ENCODE peak calls at places on chromosomes 7 and 10, in six cellular contexts. U is stimulated activated CD8-positive, alpha-beta memory T cell treated with anti-CD3 and anti-CD28 coated beads, Interleukin-15, amount 100 ng/mL, for 24 hours; I is hypothalamus; O is Daoy; T is non-pigmented ciliary epithelial cell; V is AG09319. S is an unnamed sample.

GRCh38 chr7:45235905-45236304 is 78.3 kb downstream of the RAMP3 start:
- DNase-seq in U (no peak), I (no peak), O (no peak), T (no peak), V (no peak), S (no peak)

GRCh38 chr7:1919539-1920265 is 249.6 kb downstream of the ELFN1 start:
- DNase-seq in U (no peak), I (peak; percentile 20), O (no peak), T (no peak), V (no peak), S (no peak)

GRCh38 chr7:45177801-45178200 is 20.2 kb downstream of the RAMP3 start:
- DNase-seq in U (no peak), I (no peak), O (no peak), T (no peak), V (no peak), S (no peak)

GRCh38 chr10:97686301-97686961 is 610 bp downstream of the AVPI1 start:
- DNase-seq in U (no peak), I (no peak), O (no peak), T (no peak), V (no peak), S (no peak)

GRCh38 chr7:2201686-2202360 is 30.9 kb downstream of the MAD1L1 start:
- DNase-seq in U (no peak), I (no peak), O (no peak), T (no peak), V (no peak), S (no peak)

GRCh38 chr7:131335639-131336400 is 8.1 kb downstream of the MKLN1 start:
- DNase-seq in U (no peak), I (no peak), O (no peak), T (no peak), V (no peak), S (no peak)

GRCh38 chr10:82643076-82643475 is 768.1 kb downstream of the NRG3 start:
- DNase-seq in U (no peak), I (no peak), O (no peak), T (no peak), V (no peak), S (no peak)

GRCh38 chr10:66746246-66746645 is 179.6 kb upstream of the LRRTM3 start:
- DNase-seq in U (no peak), I (no peak), O (no peak), T (no peak), V (no peak), S (no peak)

GRCh38 chr7:149041350-149041749 is 13.0 kb upstream of the PDIA4 start:
- DNase-seq in U (no peak), I (no peak), O (no peak), T (no peak), V (no peak), S (no peak)

GRCh38 chr7:71787513-71787912 is 624.6 kb downstream of the CALN1 start:
- DNase-seq in U (no peak), I (no peak), O (no peak), T (no peak), V (no peak), S (no peak)

GRCh38 chr10:3442451-3442990 is 269.9 kb upstream of the PITRM1 start:
- DNase-seq in U (no peak), I (no peak), O (no peak), T (no peak), V (no peak), S (no peak)

GRCh38 chr7:34838329-34838728 is 180.3 kb downstream of the NPSR1 start:
- DNase-seq in U (no peak), I (no peak), O (peak; percentile 79), T (no peak), V (no peak), S (peak; percentile 27)

GRCh38 chr7:43869898-43870240 is 552 bp upstream of the MRPS24 start:
- DNase-seq in U (no peak), I (no peak), O (peak; percentile 94), T (peak; percentile 81), V (peak; percentile 67), S (peak; percentile 85)

GRCh38 chr10:15482168-15482567 is 111.1 kb upstream of the FAM171A1 start:
- DNase-seq in U (no peak), I (no peak), O (no peak), T (no peak), V (no peak), S (no peak)

GRCh38 chr7:102192790-102193189 is 93.9 kb upstream of the SH2B2 start:
- DNase-seq in U (no peak), I (no peak), O (no peak), T (no peak), V (no peak), S (no peak)

GRCh38 chr7:67760971-67761370 is 764.3 kb downstream of the TYW1 start:
- DNase-seq in U (no peak), I (no peak), O (no peak), T (no peak), V (no peak), S (no peak)

GRCh38 chr10:48684463-48684791 is 246 bp upstream of the WDFY4 start:
- DNase-seq in U (no peak), I (no peak), O (no peak), T (no peak), V (no peak), S (no peak)

GRCh38 chr10:29828440-29828894 is 193.7 kb upstream of the SVIL start:
- DNase-seq in U (no peak), I (no peak), O (no peak), T (no peak), V (no peak), S (no peak)

GRCh38 chr10:125878957-125879835 is 1.9 kb downstream of the DHX32 start:
- DNase-seq in U (no peak), I (no peak), O (peak; percentile 84), T (peak; percentile 75), V (peak; percentile 31), S (peak; percentile 84)

GRCh38 chr7:79495544-79496272 is 42.2 kb upstream of the MAGI2 start:
- DNase-seq in U (no peak), I (no peak), O (peak; percentile 44), T (peak; percentile 75), V (no peak), S (peak; percentile 77)

GRCh38 chr10:33212061-33212748 is 122.3 kb downstream of the NRP1 start:
- DNase-seq in U (no peak), I (no peak), O (no peak), T (no peak), V (no peak), S (no peak)

GRCh38 chr10:73773152-73773879 is 8.5 kb upstream of the CHCHD1 start:
- DNase-seq in U (no peak), I (no peak), O (peak; percentile 6), T (no peak), V (no peak), S (no peak)

GRCh38 chr7:2637505-2638223 is 5.9 kb downstream of the TTYH3 start:
- DNase-seq in U (no peak), I (peak; percentile 38), O (no peak), T (no peak), V (no peak), S (no peak)

GRCh38 chr7:26507375-26508068 is 215.9 kb downstream of the SNX10 start:
- DNase-seq in U (no peak), I (no peak), O (no peak), T (no peak), V (no peak), S (no peak)

GRCh38 chr7:77923419-77923818 is 124.8 kb downstream of the PHTF2 start:
- DNase-seq in U (no peak), I (no peak), O (no peak), T (no peak), V (no peak), S (peak; percentile 72)

GRCh38 chr7:91325731-91326130 is 61.5 kb downstream of the FZD1 start:
- DNase-seq in U (no peak), I (no peak), O (peak; percentile 18), T (no peak), V (no peak), S (no peak)

GRCh38 chr7:9124320-9124719 is 690.9 kb downstream of the NXPH1 start:
- DNase-seq in U (no peak), I (no peak), O (no peak), T (no peak), V (no peak), S (no peak)

GRCh38 chr7:155447603-155448002 is 10.3 kb upstream of the EN2 start:
- DNase-seq in U (no peak), I (no peak), O (no peak), T (no peak), V (no peak), S (no peak)

GRCh38 chr10:79146611-79147130 is 77.9 kb downstream of the ZMIZ1 start:
- DNase-seq in U (no peak), I (peak; percentile 66), O (no peak), T (no peak), V (no peak), S (no peak)

GRCh38 chr7:125857606-125858005 is 928.0 kb upstream of the POT1 start:
- DNase-seq in U (no peak), I (no peak), O (no peak), T (peak; percentile 20), V (no peak), S (peak; percentile 23)

GRCh38 chr7:114426380-114426779 is 11.8 kb downstream of the FOXP2 start:
- DNase-seq in U (no peak), I (no peak), O (no peak), T (no peak), V (no peak), S (no peak)

S was measured in RCC 7860.